ENCODE peak calls at places on chromosomes 12 and 14, in eight cellular contexts. One of them, this sample, is unnamed.

GRCh38 chr14:64298773-64299172 is 4.6 kb upstream of the ESR2 start:
- DNase-seq in NCI-H82: no peak
- DNase-seq in GM23338: peak
- DNase-seq in foreskin melanocyte: no peak
- DNase-seq in NCI-H2081: no peak
- DNase-seq in NCI-H2029: no peak
- DNase-seq in hippocampal formation: no peak
- DNase-seq in C1 segment of cervical spinal cord: no peak
- DNase-seq in this sample: no peak

GRCh38 chr12:92147491-92147890 is 1.8 kb upstream of the BTG1 start:
- DNase-seq in NCI-H82: peak
- DNase-seq in GM23338: no peak
- DNase-seq in foreskin melanocyte: no peak
- DNase-seq in NCI-H2081: no peak
- DNase-seq in NCI-H2029: no peak
- DNase-seq in hippocampal formation: no peak
- DNase-seq in C1 segment of cervical spinal cord: no peak
- DNase-seq in this sample: no peak

GRCh38 chr12:89756638-89757321 is 48.1 kb upstream of the ATP2B1 start:
- DNase-seq in NCI-H82: no peak
- DNase-seq in GM23338: no peak
- DNase-seq in foreskin melanocyte: peak
- DNase-seq in NCI-H2081: no peak
- DNase-seq in NCI-H2029: no peak
- DNase-seq in hippocampal formation: no peak
- DNase-seq in C1 segment of cervical spinal cord: no peak
- DNase-seq in this sample: no peak

GRCh38 chr12:24695657-24696329 is 253.1 kb downstream of the BCAT1 start:
- DNase-seq in NCI-H82: no peak
- DNase-seq in GM23338: no peak
- DNase-seq in foreskin melanocyte: no peak
- DNase-seq in NCI-H2081: no peak
- DNase-seq in NCI-H2029: no peak
- DNase-seq in hippocampal formation: no peak
- DNase-seq in C1 segment of cervical spinal cord: no peak
- DNase-seq in this sample: no peak

GRCh38 chr14:54548491-54548890 is 18.4 kb upstream of the SAMD4A start:
- DNase-seq in NCI-H82: no peak
- DNase-seq in GM23338: no peak
- DNase-seq in foreskin melanocyte: no peak
- DNase-seq in NCI-H2081: no peak
- DNase-seq in NCI-H2029: no peak
- DNase-seq in hippocampal formation: no peak
- DNase-seq in C1 segment of cervical spinal cord: no peak
- DNase-seq in this sample: no peak

GRCh38 chr14:104291123-104292000 is 153.0 kb downstream of the KIF26A start:
- DNase-seq in NCI-H82: peak
- DNase-seq in GM23338: peak
- DNase-seq in foreskin melanocyte: no peak
- DNase-seq in NCI-H2081: peak
- DNase-seq in NCI-H2029: peak
- DNase-seq in hippocampal formation: no peak
- DNase-seq in C1 segment of cervical spinal cord: no peak
- DNase-seq in this sample: peak

GRCh38 chr14:56299306-56299984 is 181.2 kb downstream of the PELI2 start:
- DNase-seq in NCI-H82: no peak
- DNase-seq in GM23338: peak
- DNase-seq in foreskin melanocyte: no peak
- DNase-seq in NCI-H2081: no peak
- DNase-seq in NCI-H2029: no peak
- DNase-seq in hippocampal formation: no peak
- DNase-seq in C1 segment of cervical spinal cord: no peak
- DNase-seq in this sample: no peak

GRCh38 chr12:3752096-3752709 is 706 bp downstream of the CRACR2A start:
- DNase-seq in NCI-H82: peak
- DNase-seq in GM23338: no peak
- DNase-seq in foreskin melanocyte: peak
- DNase-seq in NCI-H2081: no peak
- DNase-seq in NCI-H2029: no peak
- DNase-seq in hippocampal formation: no peak
- DNase-seq in C1 segment of cervical spinal cord: no peak
- DNase-seq in this sample: peak

GRCh38 chr14:67428501-67429031 is 16.6 kb upstream of the PLEK2 start:
- DNase-seq in NCI-H82: peak
- DNase-seq in GM23338: no peak
- DNase-seq in foreskin melanocyte: no peak
- DNase-seq in NCI-H2081: no peak
- DNase-seq in NCI-H2029: no peak
- DNase-seq in hippocampal formation: no peak
- DNase-seq in C1 segment of cervical spinal cord: no peak
- DNase-seq in this sample: peak

GRCh38 chr12:78004451-78005093 is 173.9 kb downstream of the NAV3 start:
- DNase-seq in NCI-H82: no peak
- DNase-seq in GM23338: no peak
- DNase-seq in foreskin melanocyte: no peak
- DNase-seq in NCI-H2081: no peak
- DNase-seq in NCI-H2029: no peak
- DNase-seq in hippocampal formation: no peak
- DNase-seq in C1 segment of cervical spinal cord: no peak
- DNase-seq in this sample: no peak

GRCh38 chr12:123050331-123050809 is 69.9 kb downstream of the ARL6IP4 start:
- DNase-seq in NCI-H82: no peak
- DNase-seq in GM23338: no peak
- DNase-seq in foreskin melanocyte: no peak
- DNase-seq in NCI-H2081: no peak
- DNase-seq in NCI-H2029: no peak
- DNase-seq in hippocampal formation: no peak
- DNase-seq in C1 segment of cervical spinal cord: no peak
- DNase-seq in this sample: no peak

GRCh38 chr12:2372178-2372577 is 319.4 kb downstream of the CACNA1C start:
- DNase-seq in NCI-H82: peak
- DNase-seq in GM23338: no peak
- DNase-seq in foreskin melanocyte: no peak
- DNase-seq in NCI-H2081: no peak
- DNase-seq in NCI-H2029: no peak
- DNase-seq in hippocampal formation: no peak
- DNase-seq in C1 segment of cervical spinal cord: no peak
- DNase-seq in this sample: no peak

GRCh38 chr14:93538411-93538810 is 107.7 kb downstream of the UNC79 start:
- DNase-seq in NCI-H82: no peak
- DNase-seq in GM23338: peak
- DNase-seq in foreskin melanocyte: no peak
- DNase-seq in NCI-H2081: no peak
- DNase-seq in NCI-H2029: no peak
- DNase-seq in hippocampal formation: no peak
- DNase-seq in C1 segment of cervical spinal cord: no peak
- DNase-seq in this sample: no peak

GRCh38 chr12:105567061-105567460 is 236.6 kb downstream of the C12orf75 start:
- DNase-seq in NCI-H82: no peak
- DNase-seq in GM23338: no peak
- DNase-seq in foreskin melanocyte: no peak
- DNase-seq in NCI-H2081: no peak
- DNase-seq in NCI-H2029: no peak
- DNase-seq in hippocampal formation: no peak
- DNase-seq in C1 segment of cervical spinal cord: no peak
- DNase-seq in this sample: no peak

GRCh38 chr12:100539209-100539608 is 34.3 kb upstream of the GAS2L3 start:
- DNase-seq in NCI-H82: no peak
- DNase-seq in GM23338: peak
- DNase-seq in foreskin melanocyte: peak
- DNase-seq in NCI-H2081: no peak
- DNase-seq in NCI-H2029: no peak
- DNase-seq in hippocampal formation: no peak
- DNase-seq in C1 segment of cervical spinal cord: no peak
- DNase-seq in this sample: no peak

GRCh38 chr14:94773682-94774211 is 3.8 kb upstream of the GSC start:
- DNase-seq in NCI-H82: no peak
- DNase-seq in GM23338: peak
- DNase-seq in foreskin melanocyte: no peak
- DNase-seq in NCI-H2081: no peak
- DNase-seq in NCI-H2029: no peak
- DNase-seq in hippocampal formation: no peak
- DNase-seq in C1 segment of cervical spinal cord: no peak
- DNase-seq in this sample: no peak

GRCh38 chr14:93025055-93025454 is 90.7 kb downstream of the ITPK1 start:
- DNase-seq in NCI-H82: no peak
- DNase-seq in GM23338: no peak
- DNase-seq in foreskin melanocyte: no peak
- DNase-seq in NCI-H2081: no peak
- DNase-seq in NCI-H2029: no peak
- DNase-seq in hippocampal formation: no peak
- DNase-seq in C1 segment of cervical spinal cord: no peak
- DNase-seq in this sample: no peak

GRCh38 chr12:113473942-113474341 is 2.3 kb upstream of the LHX5 start:
- DNase-seq in NCI-H82: no peak
- DNase-seq in GM23338: peak
- DNase-seq in foreskin melanocyte: no peak
- DNase-seq in NCI-H2081: no peak
- DNase-seq in NCI-H2029: no peak
- DNase-seq in hippocampal formation: no peak
- DNase-seq in C1 segment of cervical spinal cord: no peak
- DNase-seq in this sample: no peak

GRCh38 chr12:52715416-52715815 is 12.1 kb upstream of the KRT77 start:
- DNase-seq in NCI-H82: peak
- DNase-seq in GM23338: peak
- DNase-seq in foreskin melanocyte: no peak
- DNase-seq in NCI-H2081: no peak
- DNase-seq in NCI-H2029: no peak
- DNase-seq in hippocampal formation: no peak
- DNase-seq in C1 segment of cervical spinal cord: no peak
- DNase-seq in this sample: no peak

GRCh38 chr12:12881495-12881894 is 9.9 kb upstream of the GPRC5A start:
- DNase-seq in NCI-H82: no peak
- DNase-seq in GM23338: no peak
- DNase-seq in foreskin melanocyte: no peak
- DNase-seq in NCI-H2081: no peak
- DNase-seq in NCI-H2029: no peak
- DNase-seq in hippocampal formation: no peak
- DNase-seq in C1 segment of cervical spinal cord: no peak
- DNase-seq in this sample: no peak

GRCh38 chr14:42947991-42948390 is 1341.3 kb downstream of the LRFN5 start:
- DNase-seq in NCI-H82: no peak
- DNase-seq in GM23338: no peak
- DNase-seq in foreskin melanocyte: no peak
- DNase-seq in NCI-H2081: no peak
- DNase-seq in NCI-H2029: no peak
- DNase-seq in hippocampal formation: no peak
- DNase-seq in C1 segment of cervical spinal cord: no peak
- DNase-seq in this sample: no peak

GRCh38 chr14:92173668-92174067 is 51.9 kb downstream of the CPSF2 start:
- DNase-seq in NCI-H82: no peak
- DNase-seq in GM23338: no peak
- DNase-seq in foreskin melanocyte: no peak
- DNase-seq in NCI-H2081: no peak
- DNase-seq in NCI-H2029: no peak
- DNase-seq in hippocampal formation: no peak
- DNase-seq in C1 segment of cervical spinal cord: no peak
- DNase-seq in this sample: no peak

GRCh38 chr12:58781609-58782008 is 138.7 kb downstream of the LRIG3 start:
- DNase-seq in NCI-H82: no peak
- DNase-seq in GM23338: no peak
- DNase-seq in foreskin melanocyte: no peak
- DNase-seq in NCI-H2081: no peak
- DNase-seq in NCI-H2029: no peak
- DNase-seq in hippocampal formation: no peak
- DNase-seq in C1 segment of cervical spinal cord: no peak
- DNase-seq in this sample: no peak

GRCh38 chr12:31117203-31118011 is 43.7 kb downstream of the DDX11 start:
- DNase-seq in NCI-H82: peak
- DNase-seq in GM23338: peak
- DNase-seq in foreskin melanocyte: peak
- DNase-seq in NCI-H2081: peak
- DNase-seq in NCI-H2029: peak
- DNase-seq in hippocampal formation: no peak
- DNase-seq in C1 segment of cervical spinal cord: peak
- DNase-seq in this sample: no peak

GRCh38 chr12:100963381-100963780 is 168.8 kb downstream of the ANO4 start:
- DNase-seq in NCI-H82: no peak
- DNase-seq in GM23338: no peak
- DNase-seq in foreskin melanocyte: no peak
- DNase-seq in NCI-H2081: no peak
- DNase-seq in NCI-H2029: no peak
- DNase-seq in hippocampal formation: no peak
- DNase-seq in C1 segment of cervical spinal cord: no peak
- DNase-seq in this sample: no peak

GRCh38 chr14:106883218-106883692 is 1356.9 kb downstream of the TMEM121 start:
- DNase-seq in NCI-H82: no peak
- DNase-seq in GM23338: peak
- DNase-seq in foreskin melanocyte: no peak
- DNase-seq in NCI-H2081: no peak
- DNase-seq in NCI-H2029: no peak
- DNase-seq in hippocampal formation: no peak
- DNase-seq in C1 segment of cervical spinal cord: no peak
- DNase-seq in this sample: peak

GRCh38 chr12:12714276-12715001 is 2.7 kb upstream of the CDKN1B start:
- DNase-seq in NCI-H82: peak
- DNase-seq in GM23338: peak
- DNase-seq in foreskin melanocyte: peak
- DNase-seq in NCI-H2081: no peak
- DNase-seq in NCI-H2029: peak
- DNase-seq in hippocampal formation: peak
- DNase-seq in C1 segment of cervical spinal cord: peak
- DNase-seq in this sample: no peak

GRCh38 chr12:34033628-34034296 is 11.5 kb downstream of the ALG10 start:
- DNase-seq in NCI-H82: peak
- DNase-seq in GM23338: peak
- DNase-seq in foreskin melanocyte: no peak
- DNase-seq in NCI-H2081: peak
- DNase-seq in NCI-H2029: no peak
- DNase-seq in hippocampal formation: no peak
- DNase-seq in C1 segment of cervical spinal cord: no peak
- DNase-seq in this sample: no peak

GRCh38 chr14:92144708-92145107 is 22.9 kb downstream of the CPSF2 start:
- DNase-seq in NCI-H82: no peak
- DNase-seq in GM23338: no peak
- DNase-seq in foreskin melanocyte: peak
- DNase-seq in NCI-H2081: no peak
- DNase-seq in NCI-H2029: no peak
- DNase-seq in hippocampal formation: no peak
- DNase-seq in C1 segment of cervical spinal cord: no peak
- DNase-seq in this sample: no peak

GRCh38 chr14:60720962-60721330 is 3.2 kb downstream of the SIX4 start:
- DNase-seq in NCI-H82: no peak
- DNase-seq in GM23338: no peak
- DNase-seq in foreskin melanocyte: no peak
- DNase-seq in NCI-H2081: no peak
- DNase-seq in NCI-H2029: no peak
- DNase-seq in hippocampal formation: no peak
- DNase-seq in C1 segment of cervical spinal cord: no peak
- DNase-seq in this sample: no peak

GRCh38 chr12:65958456-65958855 is 134.2 kb downstream of the HMGA2 start:
- DNase-seq in NCI-H82: no peak
- DNase-seq in GM23338: peak
- DNase-seq in foreskin melanocyte: no peak
- DNase-seq in NCI-H2081: no peak
- DNase-seq in NCI-H2029: no peak
- DNase-seq in hippocampal formation: no peak
- DNase-seq in C1 segment of cervical spinal cord: no peak
- DNase-seq in this sample: no peak

GRCh38 chr14:39310071-39310470 is 76.4 kb downstream of the MIA2 start:
- DNase-seq in NCI-H82: no peak
- DNase-seq in GM23338: no peak
- DNase-seq in foreskin melanocyte: no peak
- DNase-seq in NCI-H2081: no peak
- DNase-seq in NCI-H2029: no peak
- DNase-seq in hippocampal formation: no peak
- DNase-seq in C1 segment of cervical spinal cord: no peak
- DNase-seq in this sample: no peak

GRCh38 chr12:14665354-14666348 is 30.7 kb downstream of the GUCY2C start:
- DNase-seq in NCI-H82: no peak
- DNase-seq in GM23338: peak
- DNase-seq in foreskin melanocyte: no peak
- DNase-seq in NCI-H2081: peak
- DNase-seq in NCI-H2029: peak
- DNase-seq in hippocampal formation: no peak
- DNase-seq in C1 segment of cervical spinal cord: no peak
- DNase-seq in this sample: no peak

GRCh38 chr14:105205718-105206208 is 24.7 kb upstream of the NUDT14 start:
- DNase-seq in NCI-H82: peak
- DNase-seq in GM23338: no peak
- DNase-seq in foreskin melanocyte: no peak
- DNase-seq in NCI-H2081: no peak
- DNase-seq in NCI-H2029: no peak
- DNase-seq in hippocampal formation: no peak
- DNase-seq in C1 segment of cervical spinal cord: no peak
- DNase-seq in this sample: peak

This sample was measured in pancreas.